ENCODE peak calls at places on chromosome 21, in four cellular contexts. G is stimulated activated CD4-positive, alpha-beta T cell treated with anti-CD3 and anti-CD28 coated beads, Interleukin-2, amount 100 ng/mL, for 48 hours; P is tibial artery; R is ACHN. E is an unnamed sample.

GRCh38 chr21:42460391-42461184 is 35.4 kb downstream of the RSPH1 start:
- DNase-seq in G (no peak), P (no peak), R (no peak), E (no peak)

GRCh38 chr21:41677671-41678015 is 89.2 kb downstream of the RIPK4 start:
- DNase-seq in G (no peak), R (no peak), P (no peak), E (no peak)

GRCh38 chr21:36430841-36431240 is 45.6 kb downstream of the CHAF1B start:
- DNase-seq in P (no peak), R (peak; percentile 18), G (no peak), E (no peak)

GRCh38 chr21:17987328-17987727 is 168.2 kb upstream of the C21orf91 start:
- DNase-seq in R (no peak), G (no peak), P (no peak), E (no peak)

GRCh38 chr21:42153746-42154145 is 65.2 kb upstream of the ABCG1 start:
- DNase-seq in P (no peak), R (no peak), G (no peak), E (no peak)

GRCh38 chr21:26918318-26919065 is 48.4 kb downstream of the ADAMTS5 start:
- DNase-seq in P (no peak), G (no peak), R (no peak), E (no peak)

GRCh38 chr21:25836396-25836795 is 101.6 kb downstream of the GABPA start:
- DNase-seq in G (no peak), R (no peak), P (no peak), E (no peak)

GRCh38 chr21:27582946-27583270 is 616.0 kb upstream of the ADAMTS5 start:
- DNase-seq in P (no peak), R (no peak), G (no peak), E (no peak)

GRCh38 chr21:34968414-34969333 is 80.4 kb downstream of the RUNX1 start:
- DNase-seq in G (no peak), R (no peak), P (no peak), E (no peak)

GRCh38 chr21:26072891-26073615 is 97.5 kb downstream of the APP start:
- DNase-seq in P (no peak), G (no peak), R (peak; percentile 62), E (no peak)

GRCh38 chr21:33025471-33026298 is at the start of gene OLIG2:
- DNase-seq in P (no peak), R (no peak), G (no peak), E (peak; percentile 68)

GRCh38 chr21:46399129-46399528 is 59.6 kb upstream of the DIP2A start:
- DNase-seq in P (no peak), G (no peak), R (no peak), E (no peak)

GRCh38 chr21:35026617-35027557 is 22.2 kb downstream of the RUNX1 start:
- DNase-seq in P (peak; percentile 59), R (no peak), G (peak; percentile 61), E (no peak)

GRCh38 chr21:36783612-36784383 is 84.9 kb downstream of the SIM2 start:
- DNase-seq in P (no peak), R (peak; percentile 76), G (no peak), E (no peak)

GRCh38 chr21:36504067-36505058 is 24.4 kb upstream of the CLDN14 start:
- DNase-seq in P (no peak), R (peak; percentile 32), G (peak; percentile 43), E (peak; percentile 47)

GRCh38 chr21:37452222-37452621 is 85.6 kb downstream of the DYRK1A start:
- DNase-seq in R (peak; percentile 87), G (no peak), P (no peak), E (no peak)

GRCh38 chr21:32463889-32464300 is 51.4 kb downstream of the EVA1C start:
- DNase-seq in R (no peak), G (no peak), P (no peak), E (no peak)

E was measured in NCI-H1694 treated with DMSO at 0.1 percent for 48 hours.